ENCODE peak calls at places on chromosome 14, in eight cellular contexts. One of them, this sample, is unnamed.

GRCh38 chr14:101252443-101253214 is 308.7 kb upstream of the DIO3 start:
- ATAC-seq in CD4-positive, alpha-beta T cell: no peak
- ATAC-seq in heart left ventricle: no peak
- ATAC-seq in naive thymus-derived CD8-positive, alpha-beta T cell: no peak
- ATAC-seq in RWPE2: no peak
- ATAC-seq in heart right ventricle: no peak
- ATAC-seq in pancreas: no peak
- ATAC-seq in activated CD8-positive, alpha-beta T cell treated with anti-CD3 and anti-CD28 coated beads, Interleukin-2, amount 10 ng/mL, durations not matched to agents 7 days and 5 days: no peak
- ATAC-seq in this sample: no peak

GRCh38 chr14:64706552-64707193 is 2.4 kb downstream of the PLEKHG3 start:
- ATAC-seq in heart left ventricle: peak
- ATAC-seq in pancreas: peak
- ATAC-seq in heart right ventricle: peak
- ATAC-seq in naive thymus-derived CD8-positive, alpha-beta T cell: no peak
- ATAC-seq in activated CD8-positive, alpha-beta T cell treated with anti-CD3 and anti-CD28 coated beads, Interleukin-2, amount 10 ng/mL, durations not matched to agents 7 days and 5 days: no peak
- ATAC-seq in CD4-positive, alpha-beta T cell: no peak
- ATAC-seq in RWPE2: no peak
- ATAC-seq in this sample: no peak

GRCh38 chr14:34965912-34966311 is 16.9 kb upstream of the SRP54 start:
- ATAC-seq in heart left ventricle: peak
- ATAC-seq in RWPE2: no peak
- ATAC-seq in CD4-positive, alpha-beta T cell: no peak
- ATAC-seq in pancreas: no peak
- ATAC-seq in naive thymus-derived CD8-positive, alpha-beta T cell: no peak
- ATAC-seq in heart right ventricle: no peak
- ATAC-seq in activated CD8-positive, alpha-beta T cell treated with anti-CD3 and anti-CD28 coated beads, Interleukin-2, amount 10 ng/mL, durations not matched to agents 7 days and 5 days: no peak
- ATAC-seq in this sample: no peak

GRCh38 chr14:103854017-103854808 is 6.8 kb upstream of the PPP1R13B start:
- ATAC-seq in naive thymus-derived CD8-positive, alpha-beta T cell: no peak
- ATAC-seq in heart right ventricle: no peak
- ATAC-seq in pancreas: no peak
- ATAC-seq in activated CD8-positive, alpha-beta T cell treated with anti-CD3 and anti-CD28 coated beads, Interleukin-2, amount 10 ng/mL, durations not matched to agents 7 days and 5 days: no peak
- ATAC-seq in CD4-positive, alpha-beta T cell: no peak
- ATAC-seq in heart left ventricle: no peak
- ATAC-seq in RWPE2: peak
- ATAC-seq in this sample: no peak

GRCh38 chr14:35138585-35138984 is 16.2 kb downstream of the PRORP start:
- ATAC-seq in naive thymus-derived CD8-positive, alpha-beta T cell: no peak
- ATAC-seq in CD4-positive, alpha-beta T cell: no peak
- ATAC-seq in heart left ventricle: no peak
- ATAC-seq in heart right ventricle: no peak
- ATAC-seq in activated CD8-positive, alpha-beta T cell treated with anti-CD3 and anti-CD28 coated beads, Interleukin-2, amount 10 ng/mL, durations not matched to agents 7 days and 5 days: no peak
- ATAC-seq in RWPE2: no peak
- ATAC-seq in pancreas: peak
- ATAC-seq in this sample: no peak

GRCh38 chr14:94857985-94858384 is 88.1 kb upstream of the GSC start:
- ATAC-seq in CD4-positive, alpha-beta T cell: no peak
- ATAC-seq in RWPE2: no peak
- ATAC-seq in heart right ventricle: no peak
- ATAC-seq in activated CD8-positive, alpha-beta T cell treated with anti-CD3 and anti-CD28 coated beads, Interleukin-2, amount 10 ng/mL, durations not matched to agents 7 days and 5 days: no peak
- ATAC-seq in heart left ventricle: no peak
- ATAC-seq in pancreas: no peak
- ATAC-seq in naive thymus-derived CD8-positive, alpha-beta T cell: no peak
- ATAC-seq in this sample: no peak

GRCh38 chr14:63178912-63179311 is 25.3 kb upstream of the RHOJ start:
- ATAC-seq in RWPE2: peak
- ATAC-seq in heart left ventricle: peak
- ATAC-seq in pancreas: no peak
- ATAC-seq in heart right ventricle: peak
- ATAC-seq in naive thymus-derived CD8-positive, alpha-beta T cell: no peak
- ATAC-seq in CD4-positive, alpha-beta T cell: no peak
- ATAC-seq in activated CD8-positive, alpha-beta T cell treated with anti-CD3 and anti-CD28 coated beads, Interleukin-2, amount 10 ng/mL, durations not matched to agents 7 days and 5 days: no peak
- ATAC-seq in this sample: no peak

GRCh38 chr14:76863724-76864407 is 37.7 kb downstream of the LRRC74A start:
- ATAC-seq in RWPE2: peak
- ATAC-seq in heart left ventricle: peak
- ATAC-seq in CD4-positive, alpha-beta T cell: no peak
- ATAC-seq in activated CD8-positive, alpha-beta T cell treated with anti-CD3 and anti-CD28 coated beads, Interleukin-2, amount 10 ng/mL, durations not matched to agents 7 days and 5 days: no peak
- ATAC-seq in naive thymus-derived CD8-positive, alpha-beta T cell: peak
- ATAC-seq in heart right ventricle: peak
- ATAC-seq in pancreas: peak
- ATAC-seq in this sample: no peak

GRCh38 chr14:61188936-61189808 is 92.0 kb downstream of the TMEM30B start:
- ATAC-seq in heart right ventricle: peak
- ATAC-seq in CD4-positive, alpha-beta T cell: peak
- ATAC-seq in RWPE2: no peak
- ATAC-seq in activated CD8-positive, alpha-beta T cell treated with anti-CD3 and anti-CD28 coated beads, Interleukin-2, amount 10 ng/mL, durations not matched to agents 7 days and 5 days: no peak
- ATAC-seq in heart left ventricle: peak
- ATAC-seq in pancreas: peak
- ATAC-seq in naive thymus-derived CD8-positive, alpha-beta T cell: no peak
- ATAC-seq in this sample: peak

GRCh38 chr14:66046591-66046990 is 439.6 kb upstream of the CCDC196 start:
- ATAC-seq in pancreas: no peak
- ATAC-seq in heart left ventricle: peak
- ATAC-seq in naive thymus-derived CD8-positive, alpha-beta T cell: no peak
- ATAC-seq in activated CD8-positive, alpha-beta T cell treated with anti-CD3 and anti-CD28 coated beads, Interleukin-2, amount 10 ng/mL, durations not matched to agents 7 days and 5 days: no peak
- ATAC-seq in CD4-positive, alpha-beta T cell: no peak
- ATAC-seq in RWPE2: no peak
- ATAC-seq in heart right ventricle: peak
- ATAC-seq in this sample: no peak

GRCh38 chr14:94717808-94718207 is 52.1 kb downstream of the GSC start:
- ATAC-seq in naive thymus-derived CD8-positive, alpha-beta T cell: no peak
- ATAC-seq in RWPE2: no peak
- ATAC-seq in heart left ventricle: no peak
- ATAC-seq in activated CD8-positive, alpha-beta T cell treated with anti-CD3 and anti-CD28 coated beads, Interleukin-2, amount 10 ng/mL, durations not matched to agents 7 days and 5 days: no peak
- ATAC-seq in CD4-positive, alpha-beta T cell: no peak
- ATAC-seq in pancreas: no peak
- ATAC-seq in heart right ventricle: no peak
- ATAC-seq in this sample: no peak

GRCh38 chr14:64698899-64699298 is 5.3 kb upstream of the PLEKHG3 start:
- ATAC-seq in RWPE2: peak
- ATAC-seq in pancreas: peak
- ATAC-seq in heart left ventricle: peak
- ATAC-seq in activated CD8-positive, alpha-beta T cell treated with anti-CD3 and anti-CD28 coated beads, Interleukin-2, amount 10 ng/mL, durations not matched to agents 7 days and 5 days: no peak
- ATAC-seq in naive thymus-derived CD8-positive, alpha-beta T cell: no peak
- ATAC-seq in heart right ventricle: peak
- ATAC-seq in CD4-positive, alpha-beta T cell: peak
- ATAC-seq in this sample: no peak

GRCh38 chr14:50616275-50616674 is 51.8 kb downstream of the SAV1 start:
- ATAC-seq in activated CD8-positive, alpha-beta T cell treated with anti-CD3 and anti-CD28 coated beads, Interleukin-2, amount 10 ng/mL, durations not matched to agents 7 days and 5 days: no peak
- ATAC-seq in CD4-positive, alpha-beta T cell: no peak
- ATAC-seq in heart right ventricle: no peak
- ATAC-seq in RWPE2: no peak
- ATAC-seq in pancreas: no peak
- ATAC-seq in heart left ventricle: no peak
- ATAC-seq in naive thymus-derived CD8-positive, alpha-beta T cell: no peak
- ATAC-seq in this sample: no peak

GRCh38 chr14:23514009-23514962 is 37.3 kb downstream of the ZFHX2 start:
- ATAC-seq in heart right ventricle: peak
- ATAC-seq in pancreas: no peak
- ATAC-seq in naive thymus-derived CD8-positive, alpha-beta T cell: no peak
- ATAC-seq in activated CD8-positive, alpha-beta T cell treated with anti-CD3 and anti-CD28 coated beads, Interleukin-2, amount 10 ng/mL, durations not matched to agents 7 days and 5 days: no peak
- ATAC-seq in RWPE2: no peak
- ATAC-seq in CD4-positive, alpha-beta T cell: no peak
- ATAC-seq in heart left ventricle: peak
- ATAC-seq in this sample: no peak

GRCh38 chr14:25006961-25007795 is 42.8 kb downstream of the STXBP6 start:
- ATAC-seq in activated CD8-positive, alpha-beta T cell treated with anti-CD3 and anti-CD28 coated beads, Interleukin-2, amount 10 ng/mL, durations not matched to agents 7 days and 5 days: no peak
- ATAC-seq in CD4-positive, alpha-beta T cell: no peak
- ATAC-seq in pancreas: peak
- ATAC-seq in naive thymus-derived CD8-positive, alpha-beta T cell: no peak
- ATAC-seq in heart right ventricle: peak
- ATAC-seq in heart left ventricle: peak
- ATAC-seq in RWPE2: peak
- ATAC-seq in this sample: no peak

GRCh38 chr14:59425322-59425945 is 39.7 kb downstream of the GPR135 start:
- ATAC-seq in RWPE2: peak
- ATAC-seq in heart left ventricle: peak
- ATAC-seq in activated CD8-positive, alpha-beta T cell treated with anti-CD3 and anti-CD28 coated beads, Interleukin-2, amount 10 ng/mL, durations not matched to agents 7 days and 5 days: no peak
- ATAC-seq in heart right ventricle: peak
- ATAC-seq in CD4-positive, alpha-beta T cell: no peak
- ATAC-seq in naive thymus-derived CD8-positive, alpha-beta T cell: no peak
- ATAC-seq in pancreas: peak
- ATAC-seq in this sample: no peak

GRCh38 chr14:103846569-103847438 is 571 bp downstream of the PPP1R13B start:
- ATAC-seq in pancreas: peak
- ATAC-seq in heart right ventricle: no peak
- ATAC-seq in heart left ventricle: peak
- ATAC-seq in CD4-positive, alpha-beta T cell: peak
- ATAC-seq in naive thymus-derived CD8-positive, alpha-beta T cell: peak
- ATAC-seq in activated CD8-positive, alpha-beta T cell treated with anti-CD3 and anti-CD28 coated beads, Interleukin-2, amount 10 ng/mL, durations not matched to agents 7 days and 5 days: peak
- ATAC-seq in RWPE2: peak
- ATAC-seq in this sample: peak

GRCh38 chr14:59483360-59483759 is 848 bp downstream of the L3HYPDH start:
- ATAC-seq in naive thymus-derived CD8-positive, alpha-beta T cell: no peak
- ATAC-seq in heart right ventricle: no peak
- ATAC-seq in heart left ventricle: no peak
- ATAC-seq in CD4-positive, alpha-beta T cell: no peak
- ATAC-seq in activated CD8-positive, alpha-beta T cell treated with anti-CD3 and anti-CD28 coated beads, Interleukin-2, amount 10 ng/mL, durations not matched to agents 7 days and 5 days: no peak
- ATAC-seq in RWPE2: peak
- ATAC-seq in pancreas: peak
- ATAC-seq in this sample: peak

GRCh38 chr14:75752907-75753594 is 92.0 kb downstream of the TTLL5 start:
- ATAC-seq in naive thymus-derived CD8-positive, alpha-beta T cell: no peak
- ATAC-seq in heart right ventricle: no peak
- ATAC-seq in heart left ventricle: no peak
- ATAC-seq in activated CD8-positive, alpha-beta T cell treated with anti-CD3 and anti-CD28 coated beads, Interleukin-2, amount 10 ng/mL, durations not matched to agents 7 days and 5 days: no peak
- ATAC-seq in pancreas: no peak
- ATAC-seq in RWPE2: no peak
- ATAC-seq in CD4-positive, alpha-beta T cell: no peak
- ATAC-seq in this sample: peak

GRCh38 chr14:101083564-101084435 is 180.3 kb upstream of the RTL1 start:
- ATAC-seq in activated CD8-positive, alpha-beta T cell treated with anti-CD3 and anti-CD28 coated beads, Interleukin-2, amount 10 ng/mL, durations not matched to agents 7 days and 5 days: no peak
- ATAC-seq in heart left ventricle: no peak
- ATAC-seq in CD4-positive, alpha-beta T cell: no peak
- ATAC-seq in heart right ventricle: no peak
- ATAC-seq in RWPE2: peak
- ATAC-seq in pancreas: no peak
- ATAC-seq in naive thymus-derived CD8-positive, alpha-beta T cell: no peak
- ATAC-seq in this sample: no peak

GRCh38 chr14:101199028-101199770 is 295.7 kb upstream of the RTL1 start:
- ATAC-seq in activated CD8-positive, alpha-beta T cell treated with anti-CD3 and anti-CD28 coated beads, Interleukin-2, amount 10 ng/mL, durations not matched to agents 7 days and 5 days: no peak
- ATAC-seq in CD4-positive, alpha-beta T cell: no peak
- ATAC-seq in RWPE2: no peak
- ATAC-seq in naive thymus-derived CD8-positive, alpha-beta T cell: no peak
- ATAC-seq in heart right ventricle: no peak
- ATAC-seq in heart left ventricle: no peak
- ATAC-seq in pancreas: no peak
- ATAC-seq in this sample: no peak

GRCh38 chr14:105793836-105794235 is 267.5 kb downstream of the TMEM121 start:
- ATAC-seq in pancreas: no peak
- ATAC-seq in CD4-positive, alpha-beta T cell: no peak
- ATAC-seq in heart left ventricle: no peak
- ATAC-seq in naive thymus-derived CD8-positive, alpha-beta T cell: no peak
- ATAC-seq in activated CD8-positive, alpha-beta T cell treated with anti-CD3 and anti-CD28 coated beads, Interleukin-2, amount 10 ng/mL, durations not matched to agents 7 days and 5 days: no peak
- ATAC-seq in heart right ventricle: no peak
- ATAC-seq in RWPE2: no peak
- ATAC-seq in this sample: no peak

GRCh38 chr14:37060496-37061260 is 111.7 kb downstream of the SLC25A21 start:
- ATAC-seq in heart right ventricle: no peak
- ATAC-seq in CD4-positive, alpha-beta T cell: no peak
- ATAC-seq in pancreas: no peak
- ATAC-seq in naive thymus-derived CD8-positive, alpha-beta T cell: no peak
- ATAC-seq in RWPE2: no peak
- ATAC-seq in activated CD8-positive, alpha-beta T cell treated with anti-CD3 and anti-CD28 coated beads, Interleukin-2, amount 10 ng/mL, durations not matched to agents 7 days and 5 days: no peak
- ATAC-seq in heart left ventricle: no peak
- ATAC-seq in this sample: no peak

GRCh38 chr14:76768671-76769500 is 7.6 kb downstream of the VASH1 start:
- ATAC-seq in pancreas: no peak
- ATAC-seq in activated CD8-positive, alpha-beta T cell treated with anti-CD3 and anti-CD28 coated beads, Interleukin-2, amount 10 ng/mL, durations not matched to agents 7 days and 5 days: no peak
- ATAC-seq in heart right ventricle: no peak
- ATAC-seq in heart left ventricle: no peak
- ATAC-seq in RWPE2: no peak
- ATAC-seq in CD4-positive, alpha-beta T cell: no peak
- ATAC-seq in naive thymus-derived CD8-positive, alpha-beta T cell: no peak
- ATAC-seq in this sample: no peak

GRCh38 chr14:58106446-58106845 is 45.6 kb downstream of the ARMH4 start:
- ATAC-seq in naive thymus-derived CD8-positive, alpha-beta T cell: no peak
- ATAC-seq in RWPE2: no peak
- ATAC-seq in heart left ventricle: no peak
- ATAC-seq in CD4-positive, alpha-beta T cell: no peak
- ATAC-seq in activated CD8-positive, alpha-beta T cell treated with anti-CD3 and anti-CD28 coated beads, Interleukin-2, amount 10 ng/mL, durations not matched to agents 7 days and 5 days: no peak
- ATAC-seq in heart right ventricle: no peak
- ATAC-seq in pancreas: no peak
- ATAC-seq in this sample: no peak